ENCODE peak calls at places on chromosomes 6 and 20, in eight cellular contexts. M is nephron progenitor cell; P is activated CD4-positive, alpha-beta T cell treated with anti-CD3 and anti-CD28 coated beads for 48 hours; V is NCI-H1092; Z is GM19239; R is right cardiac atrium; I is EL; D is body of pancreas. Y is an unnamed sample.

GRCh38 chr6:167350322-167350721 is 25.4 kb downstream of the TTLL2 start:
- DNase-seq in M (no peak), P (peak), V (no peak), Z (no peak), R (peak), I (no peak), D (no peak), Y (no peak)

GRCh38 chr20:54173653-54174451 is at the start of gene CYP24A1:
- DNase-seq in M (peak), P (peak), V (no peak), Z (no peak), R (peak), I (peak), D (no peak), Y (peak)

GRCh38 chr6:113644861-113645575 is 212.1 kb upstream of the MARCKS start:
- DNase-seq in M (no peak), P (no peak), V (no peak), Z (no peak), R (no peak), I (peak), D (no peak), Y (peak)

GRCh38 chr6:18835976-18836375 is 448.8 kb downstream of the RNF144B start:
- DNase-seq in M (no peak), P (no peak), V (no peak), Z (no peak), R (no peak), I (peak), D (no peak), Y (no peak)

GRCh38 chr6:144190593-144190992 is 40.3 kb downstream of the STX11 start:
- DNase-seq in M (no peak), P (no peak), V (no peak), Z (no peak), R (no peak), I (peak), D (peak), Y (peak)

GRCh38 chr6:34922177-34922663 is 33.2 kb downstream of the ANKS1A start:
- DNase-seq in M (no peak), P (no peak), V (no peak), Z (no peak), R (no peak), I (peak), D (no peak), Y (peak)

GRCh38 chr6:5827061-5828037 is 179.4 kb downstream of the NRN1 start:
- DNase-seq in M (no peak), P (no peak), V (no peak), Z (no peak), R (no peak), I (no peak), D (no peak), Y (no peak)

GRCh38 chr6:105545206-105545920 is 142.5 kb upstream of the PREP start:
- DNase-seq in M (no peak), P (no peak), V (no peak), Z (no peak), R (no peak), I (peak), D (no peak), Y (no peak)

GRCh38 chr20:20410678-20411077 is 42.8 kb downstream of the INSM1 start:
- DNase-seq in M (peak), P (no peak), V (peak), Z (no peak), R (peak), I (no peak), D (peak), Y (no peak)

GRCh38 chr6:225121-225721 is 67.1 kb upstream of the DUSP22 start:
- DNase-seq in M (no peak), P (peak), V (no peak), Z (no peak), R (peak), I (no peak), D (no peak), Y (no peak)